ENCODE peak calls at places on chromosomes 4 and X, in nine cellular contexts. E is A549, X is ascending aorta, P is thyroid gland, R is lower lobe of right lung, Z is hepatocyte, M is psoas muscle, L is GM23338, B is uterus. D is an unnamed sample.

GRCh38 chr4:4859799-4860380 is 425 bp downstream of the MSX1 start:
- DNase-seq in L (peak; percentile 21), P (no peak), E (no peak), X (no peak), M (peak; percentile 57), B (no peak), R (no peak), Z (peak; percentile 28), D (peak; percentile 39)

GRCh38 chr4:144169211-144169610 is 28.7 kb upstream of the GYPA start:
- DNase-seq in P (no peak), B (no peak), M (no peak), R (no peak), X (no peak), Z (no peak), L (no peak), E (no peak), D (no peak)

GRCh38 chr4:151850751-151851150 is 89.9 kb upstream of the GATB start:
- DNase-seq in M (no peak), R (no peak), Z (peak; percentile 38), X (no peak), B (no peak), P (no peak), L (no peak), E (no peak), D (no peak)

GRCh38 chr4:133372699-133373098 is 223.6 kb downstream of the PCDH10 start:
- DNase-seq in B (no peak), L (no peak), R (no peak), X (no peak), E (no peak), M (no peak), P (no peak), Z (no peak), D (no peak)

GRCh38 chr4:54229631-54230478 is 762 bp downstream of the PDGFRA start:
- DNase-seq in Z (peak; percentile 34), B (no peak), X (no peak), M (peak; percentile 48), E (no peak), L (peak; percentile 64), P (no peak), R (peak; percentile 46), D (no peak)

GRCh38 chrX:48854898-48855297 is 19.5 kb upstream of the PCSK1N start:
- DNase-seq in M (no peak), R (no peak), B (no peak), P (no peak), L (peak; percentile 47), E (peak; percentile 29), Z (no peak), X (no peak), D (no peak)

GRCh38 chrX:120358687-120359086 is 3.2 kb upstream of the ATP1B4 start:
- DNase-seq in L (no peak), E (no peak), R (no peak), B (no peak), X (no peak), Z (no peak), P (no peak), M (no peak), D (no peak)

GRCh38 chr4:177596035-177596434 is 153.8 kb upstream of the AGA start:
- DNase-seq in R (no peak), P (no peak), L (no peak), X (no peak), M (peak; percentile 53), B (no peak), Z (peak; percentile 66), E (peak; percentile 48), D (no peak)

GRCh38 chr4:122163301-122163700 is 11.2 kb downstream of the BLTP1 start:
- DNase-seq in B (no peak), L (no peak), R (no peak), M (no peak), X (no peak), P (no peak), E (no peak), Z (no peak), D (no peak)

GRCh38 chr4:119233750-119234149 is 21.2 kb downstream of the USP53 start:
- DNase-seq in L (no peak), P (no peak), B (peak; percentile 14), X (no peak), Z (no peak), M (no peak), R (no peak), E (no peak), D (no peak)

GRCh38 chrX:87900320-87900908 is 382.8 kb downstream of the KLHL4 start:
- DNase-seq in B (no peak), Z (no peak), X (no peak), L (peak; percentile 1), M (no peak), P (no peak), E (peak; percentile 8), R (no peak), D (peak; percentile 88)

GRCh38 chr4:100981447-100982204 is 365.7 kb downstream of the PPP3CA start:
- DNase-seq in E (no peak), P (no peak), L (no peak), R (peak; percentile 38), X (peak; percentile 11), B (no peak), M (no peak), Z (peak; percentile 5), D (no peak)

GRCh38 chr4:7358100-7358735 is 76.5 kb downstream of the PSAPL1 start:
- DNase-seq in M (peak; percentile 67), Z (peak; percentile 42), X (no peak), E (peak; percentile 73), R (no peak), L (no peak), B (no peak), P (peak; percentile 92), D (no peak)

GRCh38 chr4:91373546-91373945 is 930.2 kb upstream of the GRID2 start:
- DNase-seq in P (no peak), M (no peak), L (no peak), R (no peak), Z (peak; percentile 5), X (no peak), B (no peak), E (no peak), D (no peak)

GRCh38 chr4:41525129-41525528 is 12.8 kb upstream of the LIMCH1 start:
- DNase-seq in R (no peak), L (peak; percentile 82), E (peak; percentile 92), M (no peak), X (no peak), B (no peak), Z (peak; percentile 12), P (no peak), D (no peak)

GRCh38 chr4:104615926-104616325 is 121.2 kb upstream of the CXXC4 start:
- DNase-seq in M (no peak), B (no peak), Z (no peak), E (no peak), P (no peak), L (no peak), X (no peak), R (no peak), D (no peak)

GRCh38 chr4:80637190-80637589 is 301.7 kb downstream of the CFAP299 start:
- DNase-seq in E (no peak), P (no peak), B (no peak), X (no peak), R (no peak), M (no peak), L (no peak), Z (no peak), D (no peak)

GRCh38 chrX:14673764-14674163 is 144.4 kb downstream of the GLRA2 start:
- DNase-seq in Z (peak; percentile 75), M (no peak), L (no peak), R (no peak), X (no peak), E (peak; percentile 69), P (peak; percentile 2), B (no peak), D (no peak)

DNA sequence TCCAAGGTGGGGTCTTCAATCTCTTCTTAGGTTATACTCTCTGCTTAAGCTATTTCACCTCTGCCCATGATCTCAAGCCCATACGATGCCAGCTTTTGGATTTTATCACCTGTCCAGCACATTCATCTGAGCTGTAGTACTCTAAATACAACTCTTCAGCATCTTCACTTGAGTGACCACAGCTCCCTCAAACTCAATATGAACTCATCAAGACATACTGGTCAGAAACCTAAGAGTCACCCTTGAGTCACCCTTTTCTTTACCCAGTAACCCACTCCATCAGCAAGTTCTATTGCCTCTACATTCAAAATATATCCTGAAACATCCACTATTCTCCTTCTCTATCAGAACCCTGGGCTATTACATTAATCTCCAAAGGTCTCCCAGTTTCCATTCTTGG is 69.4 kb downstream of the DCHS2 start:
- DNase-seq in M (no peak), Z (no peak), E (no peak), B (no peak), L (no peak), P (no peak), X (no peak), R (no peak), D (no peak)
- H3K4me1 ChIP-seq in M (no peaks in the 10 kb centered on the region), Z (no peaks in the 10 kb centered on the region), E (no peaks in the 10 kb centered on the region), B (no peaks in the 10 kb centered on the region), L (no peaks in the 10 kb centered on the region), P (peaks cover 6% of the 10 kb centered on the region), X (no peaks in the 10 kb centered on the region), R (no peaks in the 10 kb centered on the region), D (no peaks in the 10 kb centered on the region)

DNA sequence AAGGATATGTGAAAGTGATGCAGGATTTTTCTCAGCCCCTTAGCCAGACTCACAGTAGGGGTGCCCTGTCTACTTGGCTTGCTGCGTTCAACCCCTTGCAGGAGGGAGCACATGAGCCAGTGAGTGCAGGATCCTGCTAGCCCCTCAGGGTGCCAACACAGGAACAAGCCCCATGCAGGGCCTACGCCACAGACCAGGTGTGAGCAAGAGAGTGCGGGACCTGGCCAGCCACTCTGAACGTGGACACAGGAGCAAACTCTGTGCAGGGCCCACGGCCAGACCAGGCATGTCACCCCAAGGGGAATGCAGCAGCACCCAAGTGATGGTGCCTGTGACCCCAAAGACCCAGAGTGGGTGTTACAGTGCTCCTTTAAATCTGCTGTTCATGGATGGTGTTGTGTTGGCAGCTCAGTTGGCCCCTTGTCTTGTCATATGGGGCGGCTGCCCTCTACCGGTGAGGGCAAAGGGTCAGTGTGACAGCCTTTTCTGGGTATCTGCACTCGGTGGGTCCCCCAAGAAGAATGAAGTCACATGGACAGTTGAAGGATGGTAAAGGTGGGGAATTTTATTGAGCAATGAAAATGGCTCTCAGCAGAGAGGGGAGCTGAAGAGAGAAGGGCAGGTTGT is 188.4 kb upstream of the MAOA start:
- DNase-seq in B (no peak), E (no peak), R (no peak), M (no peak), X (no peak), P (no peak), L (peak; percentile 8), Z (no peak), D (no peak)
- TF ChIP-seq CTCF in B (no peak), E (no peak), R (no peak), M (no peak), X (no peak), P (no peak), L (peak; percentile 62), Z (no peak), D (no peak)

DNA sequence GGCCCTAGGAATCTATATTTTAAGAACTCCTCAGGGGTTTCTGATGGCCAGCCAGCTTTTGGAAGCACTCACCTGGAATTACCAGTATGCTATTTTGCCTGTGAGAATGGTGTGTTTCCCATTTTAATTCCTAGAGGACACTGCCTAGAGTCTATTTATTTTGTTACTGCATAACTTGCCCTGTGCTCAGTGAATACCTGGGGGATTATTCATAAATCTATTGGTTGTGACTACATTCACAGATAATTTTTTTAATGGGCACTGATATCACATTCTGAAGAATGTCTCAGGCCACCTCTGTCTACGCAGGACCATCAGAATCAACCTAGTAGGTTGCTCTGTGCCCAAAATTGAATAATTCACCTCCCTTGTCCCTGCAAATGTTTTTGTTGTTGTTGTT is 6.7 kb downstream of the ARL13A start:
- DNase-seq in E (no peak), X (no peak), L (no peak), B (no peak), R (no peak), M (no peak), P (no peak), Z (no peak), D (no peak)
- H3K27ac ChIP-seq in E (peak overlapping the region; percentile 41), X (no peak overlapping the region), L (no peak overlapping the region), B (no peak overlapping the region), R (no peak overlapping the region), M (no peak overlapping the region), P (no peak overlapping the region), Z (no peak overlapping the region), D (no peak overlapping the region)

GRCh38 chr4:168854216-168854921 is 155.7 kb downstream of the CBR4 start:
- DNase-seq in R (no peak), L (no peak), Z (no peak), B (peak; percentile 58), M (peak; percentile 56), E (no peak), P (no peak), X (no peak), D (no peak)
- H3K4me1 ChIP-seq in R (peaks cover 53% of the 10 kb centered on the region), L (peaks cover 12% of the 10 kb centered on the region), Z (peaks cover 5% of the 10 kb centered on the region), B (peaks cover 3% of the 10 kb centered on the region), M (peaks cover 52% of the 10 kb centered on the region), E (peaks cover 16% of the 10 kb centered on the region), P (peaks cover 29% of the 10 kb centered on the region), X (peaks cover 8% of the 10 kb centered on the region), D (peaks cover 39% of the 10 kb centered on the region)